ENCODE peak calls at places on chromosome X, in nine cellular contexts. W is pancreas, J is dermis microvascular lymphatic vessel endothelial cell, O is esophagus squamous epithelium, I is HepG2, H is dorsolateral prefrontal cortex, B is coronary artery, S is thyroid gland, V is nephron progenitor cell. D is an unnamed sample.

GRCh38 chrX:17247144-17247543 is 127.9 kb upstream of the NHS start:
- DNase-seq in W (no peak), J (no peak), O (no peak), I (no peak), H (no peak), B (no peak), S (no peak), V (no peak), D (no peak)

GRCh38 chrX:100812216-100813158 is 7.7 kb upstream of the CSTF2 start:
- DNase-seq in W (no peak), J (no peak), O (no peak), I (no peak), H (no peak), B (no peak), S (no peak), V (no peak), D (no peak)

GRCh38 chrX:123803331-123803983 is 56.4 kb upstream of the XIAP start:
- DNase-seq in W (no peak), J (peak), O (no peak), I (peak), H (no peak), B (no peak), S (no peak), V (no peak), D (no peak)

GRCh38 chrX:9318213-9318612 is 146.6 kb upstream of the TBL1X start:
- DNase-seq in W (no peak), J (peak), O (no peak), I (no peak), H (no peak), B (no peak), S (no peak), V (no peak), D (no peak)

GRCh38 chrX:80432863-80433262 is 12.6 kb downstream of the TENT5D start:
- DNase-seq in W (no peak), J (no peak), O (no peak), I (no peak), H (no peak), B (no peak), S (no peak), V (no peak), D (no peak)

GRCh38 chrX:108268434-108269080 is 169.7 kb downstream of the COL4A6 start:
- DNase-seq in W (peak), J (peak), O (no peak), I (no peak), H (no peak), B (no peak), S (peak), V (no peak), D (no peak)

GRCh38 chrX:150688911-150689451 is 4.2 kb upstream of the MTMR1 start:
- DNase-seq in W (no peak), J (peak), O (no peak), I (peak), H (no peak), B (no peak), S (no peak), V (no peak), D (peak)

GRCh38 chrX:14504960-14505538 is 24.3 kb upstream of the GLRA2 start:
- DNase-seq in W (no peak), J (no peak), O (no peak), I (no peak), H (no peak), B (no peak), S (no peak), V (no peak), D (no peak)

GRCh38 chrX:134369576-134369975 is 90.4 kb upstream of the HPRT1 start:
- DNase-seq in W (no peak), J (no peak), O (no peak), I (no peak), H (no peak), B (no peak), S (no peak), V (no peak), D (no peak)

GRCh38 chrX:145825896-145826295 is 8.3 kb downstream of the SLITRK2 start:
- DNase-seq in W (peak), J (no peak), O (no peak), I (no peak), H (no peak), B (no peak), S (no peak), V (no peak), D (no peak)

GRCh38 chrX:110396777-110397176 is 38.1 kb downstream of the RTL9 start:
- DNase-seq in W (no peak), J (no peak), O (no peak), I (no peak), H (no peak), B (no peak), S (no peak), V (no peak), D (no peak)

GRCh38 chrX:28058906-28059305 is 77.7 kb upstream of the DCAF8L1 start:
- DNase-seq in W (no peak), J (peak), O (no peak), I (no peak), H (no peak), B (no peak), S (no peak), V (no peak), D (no peak)

GRCh38 chrX:16855363-16856075 is 14.6 kb downstream of the RBBP7 start:
- DNase-seq in W (no peak), J (no peak), O (no peak), I (no peak), H (no peak), B (no peak), S (peak), V (no peak), D (no peak)

D was measured in iPS-NIHi11.